ENCODE peak calls at places on chromosomes 12 and 14, in ten cellular contexts. U, E, Q, P, H, M, N, D, L and O are unnamed samples.

GRCh38 chr12:14213542-14213941 is 151.9 kb upstream of the ATF7IP start:
- DNase-seq in U (no peak), P (no peak), L (no peak), D (no peak), N (no peak), Q (no peak), H (no peak), E (no peak), M (no peak), O (peak)

GRCh38 chr12:68098939-68099338 is 60.6 kb downstream of the IFNG start:
- DNase-seq in M (no peak), Q (no peak), N (no peak), D (no peak), P (no peak), U (no peak), E (no peak), H (no peak), L (no peak), O (no peak)

GRCh38 chr12:39804479-39805241 is 185.1 kb upstream of the ABCD2 start:
- DNase-seq in M (no peak), E (no peak), D (no peak), H (no peak), L (peak), U (no peak), N (no peak), P (no peak), Q (no peak), O (no peak)

GRCh38 chr14:30710870-30711269 is 88.8 kb downstream of the SCFD1 start:
- DNase-seq in D (no peak), Q (no peak), U (no peak), H (no peak), L (no peak), P (no peak), N (no peak), M (no peak), E (no peak), O (no peak)

GRCh38 chr14:105865904-105866840 is 339.8 kb downstream of the TMEM121 start:
- DNase-seq in Q (no peak), U (no peak), N (no peak), D (no peak), M (no peak), L (no peak), P (no peak), E (no peak), H (peak), O (no peak)

GRCh38 chr12:75782182-75782581 is 249.4 kb downstream of the PHLDA1 start:
- DNase-seq in Q (no peak), D (no peak), L (no peak), M (no peak), U (no peak), P (no peak), H (no peak), E (no peak), N (no peak), O (no peak)

GRCh38 chr14:49637534-49638078 is 2.6 kb upstream of the DNAAF2 start:
- DNase-seq in M (no peak), N (no peak), D (no peak), L (no peak), Q (no peak), H (no peak), U (no peak), P (no peak), E (no peak), O (no peak)

GRCh38 chr14:61262082-61262481 is 19.1 kb downstream of the TMEM30B start:
- DNase-seq in Q (no peak), P (no peak), H (no peak), M (no peak), E (no peak), L (no peak), N (no peak), U (no peak), D (no peak), O (no peak)

GRCh38 chr14:99514552-99515300 is 33.5 kb downstream of the CCNK start:
- DNase-seq in P (no peak), Q (peak), U (no peak), M (no peak), N (no peak), L (peak), H (peak), D (no peak), E (no peak), O (no peak)

GRCh38 chr12:105382771-105383632 is 52.5 kb downstream of the C12orf75 start:
- DNase-seq in D (no peak), M (no peak), H (no peak), N (peak), U (no peak), Q (peak), E (no peak), L (peak), P (no peak), O (peak)

GRCh38 chr12:120628919-120629318 is 11.5 kb upstream of the CABP1 start:
- DNase-seq in U (no peak), D (no peak), E (no peak), L (peak), H (no peak), N (peak), M (no peak), Q (peak), P (no peak), O (no peak)

GRCh38 chr12:49539406-49540228 is 787 bp downstream of the KCNH3 start:
- DNase-seq in U (no peak), H (no peak), N (no peak), Q (no peak), D (no peak), M (no peak), E (no peak), L (no peak), P (no peak), O (no peak)